ENCODE peak calls at places on chromosomes 11 and 22, in four cellular contexts. Z is HepG2, D is GM12878, I is H1. S is an unnamed sample.

GRCh38 chr22:43890901-43891331 is 897 bp downstream of the PNPLA5 start:
- DNase-seq in Z (no peak), I (no peak), D (no peak), S (no peak)

GRCh38 chr22:48851933-48852549 is 975.6 kb downstream of the BRD1 start:
- DNase-seq in I (no peak), D (no peak), Z (peak), S (no peak)

GRCh38 chr11:112318193-112318592 is 57.5 kb upstream of the PLET1 start:
- DNase-seq in D (no peak), I (no peak), Z (no peak), S (peak)

GRCh38 chr11:133999355-133999754 is 42.6 kb upstream of the IGSF9B start:
- DNase-seq in Z (no peak), D (no peak), I (no peak), S (no peak)

GRCh38 chr11:422249-422656 is 7.5 kb upstream of the SIGIRR start:
- DNase-seq in D (no peak), Z (no peak), I (no peak), S (peak)

GRCh38 chr11:45313211-45313865 is 27.2 kb upstream of the SYT13 start:
- DNase-seq in Z (no peak), I (no peak), D (no peak), S (no peak)

GRCh38 chr11:28649922-28650321 is 541.7 kb downstream of the METTL15 start:
- DNase-seq in I (no peak), D (no peak), Z (no peak), S (no peak)

GRCh38 chr11:84671325-84672019 is 955.7 kb downstream of the DLG2 start:
- DNase-seq in D (no peak), Z (no peak), I (no peak), S (no peak)

GRCh38 chr11:79940165-79940564 is 499.3 kb upstream of the TENM4 start:
- DNase-seq in D (no peak), Z (no peak), I (no peak), S (no peak)

GRCh38 chr11:64744544-64745218 is 739 bp upstream of the RASGRP2 start:
- DNase-seq in Z (no peak), I (no peak), D (no peak), S (peak)

GRCh38 chr11:61489833-61490585 is 18.5 kb upstream of the LRRC10B start:
- DNase-seq in Z (peak), D (no peak), I (no peak), S (peak)

GRCh38 chr22:23218867-23219251 is 38.5 kb downstream of the BCR start:
- DNase-seq in Z (peak), I (no peak), D (no peak), S (no peak)

GRCh38 chr11:11407065-11407737 is 54.2 kb upstream of the CSNK2A3 start:
- DNase-seq in Z (no peak), I (no peak), D (no peak), S (no peak)

GRCh38 chr22:43521716-43522115 is 109.9 kb downstream of the MPPED1 start:
- DNase-seq in D (no peak), I (no peak), Z (no peak), S (no peak)

GRCh38 chr22:21961886-21962654 is 9.4 kb upstream of the PPM1F start:
- DNase-seq in D (no peak), I (no peak), Z (no peak), S (no peak)

GRCh38 chr11:120956710-120957500 is 67.0 kb upstream of the TBCEL start:
- DNase-seq in Z (no peak), D (no peak), I (no peak), S (no peak)

GRCh38 chr11:63837719-63838118 is 1.2 kb upstream of the MARK2 start:
- DNase-seq in I (no peak), D (no peak), Z (no peak), S (no peak)

GRCh38 chr22:46336119-46337078 is 885 bp downstream of the TRMU start:
- DNase-seq in D (no peak), I (no peak), Z (peak), S (peak)

GRCh38 chr11:10480026-10480425 is 25.0 kb downstream of the AMPD3 start:
- DNase-seq in D (no peak), Z (no peak), I (no peak), S (no peak)

GRCh38 chr22:46586123-46586519 is 34.1 kb upstream of the GRAMD4 start:
- DNase-seq in D (no peak), Z (no peak), I (no peak), S (peak)

GRCh38 chr11:63779044-63779443 is 10.5 kb upstream of the ZFTA start:
- DNase-seq in D (no peak), I (no peak), Z (no peak), S (no peak)

GRCh38 chr11:1236316-1237127 is 13.7 kb downstream of the MUC5B start:
- DNase-seq in Z (no peak), I (no peak), D (no peak), S (no peak)

GRCh38 chr11:66855574-66856495 is 1.0 kb upstream of the LRFN4 start:
- DNase-seq in Z (peak), D (peak), I (peak), S (peak)

GRCh38 chr11:64864473-64865285 is 13.7 kb downstream of the EHD1 start:
- DNase-seq in D (no peak), Z (no peak), I (no peak), S (peak)

GRCh38 chr11:67213251-67213650 is 53.0 kb upstream of the GRK2 start:
- DNase-seq in D (peak), I (no peak), Z (no peak), S (no peak)

GRCh38 chr11:102546923-102547471 is 16.4 kb upstream of the MMP7 start:
- DNase-seq in Z (no peak), I (no peak), D (peak), S (no peak)

GRCh38 chr22:38965614-38966378 is 8.4 kb downstream of the APOBEC3A start:
- DNase-seq in I (no peak), Z (no peak), D (no peak), S (peak)

GRCh38 chr11:15653191-15653590 is 538.5 kb downstream of the INSC start:
- DNase-seq in D (no peak), I (no peak), Z (no peak), S (no peak)

GRCh38 chr11:15654397-15654915 is 539.7 kb downstream of the INSC start:
- DNase-seq in I (no peak), D (no peak), Z (no peak), S (no peak)

GRCh38 chr11:15651782-15652181 is 537.1 kb downstream of the INSC start:
- DNase-seq in I (no peak), D (no peak), Z (no peak), S (no peak)

GRCh38 chr11:15657264-15657663 is 542.5 kb downstream of the INSC start:
- DNase-seq in I (no peak), Z (no peak), D (no peak), S (no peak)

GRCh38 chr11:15655552-15655951 is 540.8 kb downstream of the INSC start:
- DNase-seq in Z (no peak), D (no peak), I (no peak), S (peak)
- TF ChIP-seq BRCA1 in Z (no peak), D (no peak), I (no peak), S (no peak)

GRCh38 chr11:129392995-129393394 is 17.3 kb downstream of the BARX2 start:
- DNase-seq in D (no peak), I (no peak), Z (peak), S (no peak)
- TF ChIP-seq BRCA1 in D (no peak), I (no peak), Z (no peak), S (no peak)

GRCh38 chr22:31588970-31589675 is 72.9 kb downstream of the PISD start:
- DNase-seq in Z (peak), I (no peak), D (no peak), S (no peak)
- TF ChIP-seq BRCA1 in Z (no peak), I (no peak), D (no peak), S (no peak)

GRCh38 chr22:40544758-40545157 is 91.8 kb downstream of the MRTFA start:
- DNase-seq in Z (no peak), D (no peak), I (no peak), S (no peak)
- TF ChIP-seq BRCA1 in Z (no peak), D (no peak), I (no peak), S (no peak)

GRCh38 chr11:60345489-60345888 is 18.4 kb downstream of the MS4A6E start:
- DNase-seq in Z (peak), I (peak), D (no peak), S (no peak)
- TF ChIP-seq BRCA1 in Z (no peak), I (no peak), D (no peak), S (no peak)

DNA sequence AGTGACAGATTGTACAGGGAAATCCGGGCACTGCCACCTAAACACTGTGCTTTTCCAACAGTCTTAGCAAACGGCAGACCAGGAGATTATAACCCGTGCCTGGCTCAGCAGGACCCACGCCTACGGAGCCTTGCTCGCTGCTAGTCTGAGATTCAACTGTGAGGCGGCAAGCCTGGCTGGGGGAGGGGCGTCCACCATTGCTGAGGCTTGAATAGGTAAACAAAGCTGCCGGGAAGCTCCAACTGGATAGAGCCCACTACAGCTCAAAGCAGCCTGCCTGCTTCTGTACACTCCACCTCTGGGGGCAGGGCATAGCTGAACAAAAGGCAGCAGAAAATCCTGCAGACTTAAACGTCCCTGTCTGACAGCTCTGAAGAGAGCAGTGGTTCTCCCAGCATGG is 13.3 kb upstream of the OR52M1 start:
- DNase-seq in Z (peak), D (no peak), I (no peak), S (no peak)
- TF ChIP-seq BRCA1 in Z (no peak), D (no peak), I (no peak), S (no peak)

GRCh38 chr11:104876838-104877500 is 21.3 kb downstream of the CASP12 start:
- DNase-seq in I (no peak), D (no peak), Z (no peak), S (no peak)
- TF ChIP-seq BRCA1 in I (no peak), D (no peak), Z (no peak), S (no peak)